ENCODE peak calls at places on chromosome 10, in four cellular contexts. G is K562, U is SK-N-SH, H is HepG2. S is an unnamed sample.

GRCh38 chr10:126252884-126253612 is 135.2 kb downstream of the ADAM12 start:
- DNase-seq in G (peak), U (no peak), H (no peak), S (no peak)

GRCh38 chr10:70963271-70963670 is 74.9 kb upstream of the PCBD1 start:
- DNase-seq in G (no peak), U (no peak), H (no peak), S (no peak)

GRCh38 chr10:98256692-98257091 is 11.3 kb downstream of the LOXL4 start:
- DNase-seq in G (no peak), U (no peak), H (no peak), S (no peak)

GRCh38 chr10:91672021-91672608 is 39.2 kb upstream of the PPP1R3C start:
- DNase-seq in G (peak), U (peak), H (no peak), S (no peak)

GRCh38 chr10:93999401-93999851 is 5.7 kb downstream of the PLCE1 start:
- DNase-seq in G (no peak), U (peak), H (no peak), S (no peak)

GRCh38 chr10:86203162-86203905 is 163.3 kb downstream of the GRID1 start:
- DNase-seq in G (peak), U (no peak), H (peak), S (no peak)

GRCh38 chr10:62554632-62555199 is 180.5 kb downstream of the ZNF365 start:
- DNase-seq in G (peak), U (peak), H (peak), S (peak)

GRCh38 chr10:112375721-112376577 is 2.0 kb downstream of the ACSL5 start:
- DNase-seq in G (no peak), U (no peak), H (peak), S (no peak)

GRCh38 chr10:120459185-120459584 is 2.2 kb downstream of the PLPP4 start:
- DNase-seq in G (peak), U (peak), H (no peak), S (no peak)

GRCh38 chr10:110765513-110766375 is 106.0 kb upstream of the PDCD4 start:
- DNase-seq in G (peak), U (no peak), H (no peak), S (no peak)

GRCh38 chr10:104028146-104028545 is 57.5 kb downstream of the COL17A1 start:
- DNase-seq in G (peak), U (peak), H (peak), S (peak)

GRCh38 chr10:35378547-35379210 is 42.4 kb downstream of the CCNY start:
- DNase-seq in G (peak), U (no peak), H (no peak), S (no peak)

GRCh38 chr10:46263831-46264268 is 22.9 kb upstream of the ANTXRL start:
- DNase-seq in G (no peak), U (no peak), H (no peak), S (no peak)

GRCh38 chr10:48698971-48699627 is 14.4 kb downstream of the WDFY4 start:
- DNase-seq in G (no peak), U (no peak), H (no peak), S (no peak)

GRCh38 chr10:77962350-77963146 is 36.0 kb upstream of the DLG5 start:
- DNase-seq in G (no peak), U (no peak), H (no peak), S (no peak)

GRCh38 chr10:133230023-133230319 is at the start of gene UTF1:
- DNase-seq in G (no peak), U (no peak), H (no peak), S (no peak)

GRCh38 chr10:110205051-110205675 is 2.2 kb upstream of the MXI1 start:
- DNase-seq in G (no peak), U (no peak), H (no peak), S (no peak)

GRCh38 chr10:85950921-85951320 is 415.7 kb downstream of the GRID1 start:
- DNase-seq in G (no peak), U (no peak), H (no peak), S (no peak)

GRCh38 chr10:132915411-132915810 is 27.0 kb downstream of the CFAP46 start:
- DNase-seq in G (no peak), U (no peak), H (no peak), S (no peak)

GRCh38 chr10:35633006-35633980 is 8.8 kb downstream of the FZD8 start:
- DNase-seq in G (no peak), U (no peak), H (no peak), S (no peak)

GRCh38 chr10:79159141-79159619 is 90.4 kb downstream of the ZMIZ1 start:
- DNase-seq in G (no peak), U (peak), H (no peak), S (no peak)

GRCh38 chr10:117374506-117375359 is 507 bp downstream of the PDZD8 start:
- DNase-seq in G (peak), U (peak), H (no peak), S (no peak)

GRCh38 chr10:110081914-110082313 is 74.1 kb downstream of the ADD3 start:
- DNase-seq in G (peak), U (no peak), H (peak), S (no peak)

GRCh38 chr10:85902046-85902445 is 464.5 kb downstream of the GRID1 start:
- DNase-seq in G (peak), U (no peak), H (no peak), S (no peak)

GRCh38 chr10:36170943-36171501 is 528.9 kb upstream of the FZD8 start:
- DNase-seq in G (no peak), U (no peak), H (no peak), S (no peak)

GRCh38 chr10:132637477-132638129 is 100.0 kb downstream of the INPP5A start:
- DNase-seq in G (peak), U (peak), H (peak), S (peak)

GRCh38 chr10:86960003-86960862 is 1.8 kb downstream of the SNCG start:
- DNase-seq in G (peak), U (peak), H (peak), S (peak)

GRCh38 chr10:103493362-103493871 is at the start of gene NEURL1:
- DNase-seq in G (no peak), U (peak), H (no peak), S (no peak)

GRCh38 chr10:60979667-60980104 is 35.7 kb upstream of the RHOBTB1 start:
- DNase-seq in G (peak), U (no peak), H (no peak), S (no peak)

DNA sequence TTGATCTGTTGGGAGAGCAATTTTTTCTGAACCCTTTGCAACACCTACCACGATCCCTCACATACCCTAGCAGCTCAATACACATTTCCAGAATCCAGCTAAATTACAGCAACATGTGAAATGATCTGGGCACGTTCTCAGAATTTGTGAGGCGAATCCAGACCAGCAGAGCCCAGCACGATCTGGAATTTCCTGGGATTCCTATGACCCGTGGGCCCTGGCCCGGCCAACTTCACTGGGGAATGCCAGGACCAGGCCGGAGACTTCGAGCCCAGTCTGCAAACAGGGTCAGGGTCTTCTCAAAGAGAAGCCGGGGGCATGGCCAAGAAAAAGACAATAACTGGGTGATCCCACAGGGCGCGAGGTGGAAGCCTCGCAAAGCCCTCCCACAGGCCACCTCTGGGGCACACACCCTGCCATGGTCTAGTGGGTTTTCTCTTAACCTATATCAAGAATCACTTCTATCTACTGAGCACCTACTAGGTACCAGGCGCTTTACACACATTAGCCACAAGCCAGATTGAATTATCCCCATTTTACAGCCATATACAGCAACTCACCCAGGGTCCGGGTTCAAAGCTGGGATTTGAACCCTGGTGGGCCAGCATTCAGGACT is 33.8 kb downstream of the FAM53B start:
- DNase-seq in G (no peak), U (no peak), H (no peak), S (no peak)
- H3K4me2 ChIP-seq in G (no peak), U (no peak), H (no peak), S (peak)

GRCh38 chr10:123154943-123155505 is 822 bp downstream of the BUB3 start:
- DNase-seq in G (peak), U (no peak), H (peak), S (peak)
- TF ChIP-seq REST in G (no peak), U (no peak), H (no peak), S (no peak)

GRCh38 chr10:45181483-45181882 is 133.9 kb downstream of the OR13A1 start:
- DNase-seq in G (no peak), U (no peak), H (no peak), S (no peak)
- TF ChIP-seq ELF1 in G (no peak), U (no peak), H (no peak), S (no peak)

DNA sequence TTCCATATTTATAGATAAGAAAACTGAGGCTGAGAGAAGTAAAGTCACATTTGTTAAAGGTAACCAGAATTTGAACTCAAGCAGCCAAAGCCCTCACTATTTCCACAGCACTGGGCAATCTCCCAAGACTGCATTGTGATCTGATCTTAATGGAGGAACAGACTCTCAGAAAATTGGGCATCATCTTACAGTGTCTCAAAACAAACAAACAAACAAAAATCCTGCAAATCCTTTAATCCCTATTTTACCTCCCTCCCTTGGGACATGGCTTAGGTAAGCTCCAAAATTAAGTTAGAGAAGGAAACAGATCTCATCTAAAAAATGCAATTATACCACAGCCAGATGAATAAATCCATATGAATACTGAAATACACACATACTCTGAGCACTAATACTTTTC is 57.5 kb downstream of the FHIP2A start:
- DNase-seq in G (no peak), U (no peak), H (no peak), S (no peak)
- H3K4me2 ChIP-seq in G (no peak), U (no peak), H (peak), S (peak)

DNA sequence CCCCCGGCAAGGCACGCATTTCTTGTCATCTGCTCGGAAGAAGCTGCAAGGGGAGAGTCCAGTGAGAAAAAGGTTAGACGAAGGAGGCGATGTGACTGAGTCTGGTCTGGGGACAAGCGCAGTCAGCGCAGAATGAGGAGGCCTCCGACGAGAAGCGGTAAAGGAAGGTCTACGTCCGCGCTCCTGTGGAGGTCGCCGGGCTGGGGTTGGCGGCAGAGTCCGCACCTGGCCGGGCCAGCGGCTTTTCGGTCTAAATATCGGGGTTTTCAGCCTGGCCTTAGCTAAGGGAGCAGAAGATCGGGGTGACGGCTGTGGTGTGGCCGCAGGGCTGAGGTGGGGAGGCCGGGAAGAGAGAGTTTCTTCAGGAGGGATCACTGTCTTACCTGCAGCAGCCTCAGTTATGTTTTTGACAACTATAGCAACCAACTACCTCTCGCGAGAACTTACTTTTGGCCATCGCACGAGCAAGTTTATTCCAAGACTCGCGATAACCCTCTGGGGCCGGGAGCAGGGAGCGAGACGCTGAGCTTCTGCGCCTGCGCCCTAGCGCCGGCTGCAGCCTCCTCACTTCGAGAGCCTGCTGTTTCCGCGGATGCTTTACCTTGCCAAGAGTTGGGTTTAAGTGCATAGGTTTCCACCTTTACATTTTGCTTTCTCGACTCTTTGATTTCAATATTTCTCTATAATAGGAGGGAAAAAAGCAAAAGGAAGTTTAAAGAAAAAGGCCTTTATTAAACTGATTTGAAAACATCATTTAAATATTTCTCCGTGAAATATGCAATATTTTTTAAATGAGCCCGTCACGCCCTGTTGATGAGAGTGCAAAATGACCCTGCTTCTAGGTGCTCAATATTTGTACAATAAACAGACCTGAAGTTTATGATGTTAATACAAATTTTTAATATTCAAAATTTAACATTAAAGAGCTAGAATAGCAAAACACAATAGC is at the start of gene CFAP70:
- DNase-seq in G (no peak), U (peak), H (peak), S (no peak)
- TF ChIP-seq REST in G (no peak), U (no peak), H (no peak), S (no peak)

GRCh38 chr10:1778570-1778969 is 41.2 kb upstream of the ADARB2 start:
- DNase-seq in G (no peak), U (no peak), H (no peak), S (no peak)
- TF ChIP-seq ELF1 in G (no peak), U (no peak), H (no peak), S (no peak)

GRCh38 chr10:44882146-44882720 is 28.9 kb upstream of the TMEM72 start:
- DNase-seq in G (no peak), U (no peak), H (no peak), S (no peak)

GRCh38 chr10:44880090-44880715 is 30.9 kb upstream of the TMEM72 start:
- DNase-seq in G (no peak), U (no peak), H (no peak), S (no peak)

GRCh38 chr10:44881639-44882038 is 29.5 kb upstream of the TMEM72 start:
- DNase-seq in G (no peak), U (no peak), H (no peak), S (no peak)

GRCh38 chr10:44878704-44879530 is 32.2 kb upstream of the TMEM72 start:
- DNase-seq in G (peak), U (peak), H (peak), S (no peak)

DNA sequence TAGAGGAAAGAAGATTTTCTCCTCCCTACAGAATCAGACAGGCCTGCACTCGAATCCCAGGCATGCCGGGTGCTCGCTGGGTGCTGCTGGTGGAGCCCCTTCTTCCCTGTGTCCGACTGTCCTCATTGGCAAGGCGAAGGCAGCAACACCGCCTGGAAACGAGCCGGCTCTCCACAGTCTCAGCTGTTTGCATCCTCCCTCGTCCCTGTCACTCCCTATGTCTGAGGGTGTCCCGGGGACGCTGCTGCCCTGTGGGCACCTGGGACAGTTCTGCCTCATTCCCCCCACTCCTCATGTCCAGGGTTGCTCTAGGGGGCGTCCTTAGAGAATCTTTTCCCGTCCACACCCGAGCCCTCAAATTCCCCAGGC is 31.6 kb upstream of the TMEM72 start:
- DNase-seq in G (no peak), U (peak), H (no peak), S (no peak)
- H3K4me2 ChIP-seq in G (peak), U (peak), H (peak), S (no peak)

GRCh38 chr10:14959221-14960057 is at the start of gene MEIG1:
- DNase-seq in G (peak), U (peak), H (peak), S (peak)
- TF ChIP-seq REST in G (peak), U (no peak), H (no peak), S (no peak)

DNA sequence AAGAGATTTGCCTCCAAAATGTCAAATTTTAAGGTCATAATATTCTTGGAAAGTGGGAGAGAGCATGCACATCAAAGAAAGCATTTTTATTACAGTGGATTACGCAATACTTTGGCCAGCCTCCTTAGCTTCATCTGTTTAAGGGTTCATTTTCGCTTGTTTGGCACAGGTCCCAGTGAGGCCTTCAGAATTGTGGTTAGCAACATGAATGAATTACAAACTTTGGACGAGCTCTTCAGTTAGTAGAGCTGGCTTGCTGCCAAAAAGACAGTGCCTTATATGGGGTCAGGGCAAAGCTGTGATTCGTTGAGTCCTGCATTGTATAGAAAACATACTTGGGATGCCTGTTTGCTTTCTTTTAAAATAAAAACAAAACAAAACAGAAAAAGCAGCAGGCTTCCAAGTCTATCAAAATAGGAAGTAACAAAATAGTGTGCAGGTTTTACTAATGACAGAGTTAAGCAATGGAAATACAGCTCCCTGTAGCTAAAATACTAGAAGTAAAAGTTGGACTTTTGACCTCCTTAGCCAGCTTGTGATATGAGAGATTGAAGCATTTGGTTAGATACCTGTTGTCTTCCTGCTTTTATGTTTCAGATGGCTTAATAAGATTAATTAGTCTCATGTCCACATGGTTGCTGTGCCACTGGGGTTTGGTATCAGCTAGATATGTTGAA is 190.8 kb downstream of the MLLT10 start:
- DNase-seq in G (peak), U (peak), H (peak), S (peak)
- TF ChIP-seq ELF1 in G (no peak), U (no peak), H (no peak), S (no peak)

GRCh38 chr10:31192475-31192874 is 126.5 kb upstream of the ZEB1 start:
- DNase-seq in G (no peak), U (no peak), H (no peak), S (no peak)

GRCh38 chr10:31194986-31195385 is 124.0 kb upstream of the ZEB1 start:
- DNase-seq in G (no peak), U (peak), H (no peak), S (no peak)

DNA sequence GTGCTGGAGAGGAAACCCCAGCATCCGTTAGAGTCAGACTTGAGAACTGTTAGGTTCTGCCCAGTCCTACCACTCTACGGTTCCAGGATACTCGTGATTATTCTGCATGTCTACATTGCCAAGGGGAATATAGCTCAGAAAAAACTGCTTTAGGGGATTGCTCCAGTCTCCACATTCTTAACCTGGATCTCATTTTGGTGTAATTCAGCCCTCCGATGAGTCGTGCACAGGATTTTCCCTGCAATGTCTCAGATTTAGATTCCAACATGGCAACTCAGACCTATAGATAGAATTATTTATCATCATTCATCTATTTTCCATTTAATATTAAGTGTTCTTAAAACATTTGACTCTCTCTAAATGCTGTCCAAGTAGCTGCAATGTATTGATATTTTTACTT is 121.1 kb upstream of the ZEB1 start:
- DNase-seq in G (no peak), U (no peak), H (no peak), S (no peak)
- H3K4me2 ChIP-seq in G (no peak), U (no peak), H (no peak), S (no peak)

S was measured in HCT116.